ENCODE peak calls at places on chromosomes 11 and 22, in eight cellular contexts. K is dorsolateral prefrontal cortex; J is neuronal stem cell; D is head of caudate nucleus; I is effector CD4-positive, alpha-beta T cell; A is Kasumi-1; C is dermis blood vessel endothelial cell; E is pons. R is an unnamed sample.

GRCh38 chr11:6333112-6333511 is 12.8 kb upstream of the CAVIN3 start:
- DNase-seq in K (no peak), J (no peak), D (no peak), I (no peak), A (no peak), C (no peak), E (no peak), R (no peak)

GRCh38 chr22:39317756-39318506 is 1.5 kb downstream of the RPL3 start:
- DNase-seq in K (no peak), J (no peak), D (no peak), I (no peak), A (no peak), C (peak; percentile 55), E (no peak), R (no peak)

GRCh38 chr22:39592104-39593060 is 21.8 kb downstream of the CACNA1I start:
- DNase-seq in K (no peak), J (no peak), D (no peak), I (no peak), A (no peak), C (peak; percentile 56), E (no peak), R (peak; percentile 89)

GRCh38 chr11:120132645-120133185 is 5.2 kb downstream of the TRIM29 start:
- DNase-seq in K (no peak), J (no peak), D (no peak), I (no peak), A (no peak), C (no peak), E (no peak), R (no peak)

GRCh38 chr11:47355283-47356128 is 3.0 kb upstream of the MYBPC3 start:
- DNase-seq in K (peak; percentile 93), J (peak; percentile 90), D (peak; percentile 90), I (no peak), A (peak; percentile 11), C (peak; percentile 97), E (peak; percentile 88), R (peak; percentile 88)

GRCh38 chr11:34837246-34837856 is 78.8 kb downstream of the APIP start:
- DNase-seq in K (no peak), J (no peak), D (no peak), I (no peak), A (no peak), C (peak; percentile 6), E (no peak), R (no peak)

GRCh38 chr11:44258190-44258489 is 51.8 kb downstream of the ALX4 start:
- DNase-seq in K (no peak), J (no peak), D (no peak), I (no peak), A (no peak), C (no peak), E (no peak), R (no peak)

GRCh38 chr22:44268431-44269116 is 44.2 kb downstream of the SHISAL1 start:
- DNase-seq in K (no peak), J (no peak), D (no peak), I (no peak), A (no peak), C (no peak), E (no peak), R (no peak)

GRCh38 chr11:62500066-62501035 is 46.3 kb downstream of the AHNAK start:
- DNase-seq in K (no peak), J (no peak), D (no peak), I (no peak), A (no peak), C (no peak), E (no peak), R (peak; percentile 74)

GRCh38 chr22:36144886-36145541 is 15.5 kb downstream of the APOL3 start:
- DNase-seq in K (peak; percentile 71), J (peak; percentile 42), D (peak; percentile 69), I (no peak), A (peak; percentile 53), C (peak; percentile 84), E (peak; percentile 77), R (peak; percentile 51)

GRCh38 chr22:42425337-42425988 is 6.7 kb downstream of the NFAM1 start:
- DNase-seq in K (no peak), J (no peak), D (no peak), I (no peak), A (no peak), C (no peak), E (no peak), R (no peak)

GRCh38 chr22:31148953-31149627 is 8.8 kb upstream of the PLA2G3 start:
- DNase-seq in K (peak; percentile 69), J (peak; percentile 52), D (peak; percentile 72), I (peak; percentile 9), A (peak; percentile 90), C (peak; percentile 91), E (peak; percentile 76), R (peak; percentile 71)

GRCh38 chr11:92667446-92668165 is 301.8 kb upstream of the MTNR1B start:
- DNase-seq in K (no peak), J (peak; percentile 80), D (no peak), I (no peak), A (no peak), C (no peak), E (peak; percentile 30), R (no peak)

GRCh38 chr11:21625982-21626381 is 566.9 kb upstream of the ANO5 start:
- DNase-seq in K (no peak), J (no peak), D (no peak), I (no peak), A (peak; percentile 99), C (no peak), E (peak; percentile 74), R (no peak)

GRCh38 chr11:77542296-77542695 is 47.5 kb upstream of the AQP11 start:
- DNase-seq in K (no peak), J (no peak), D (no peak), I (no peak), A (no peak), C (no peak), E (no peak), R (no peak)

GRCh38 chr22:23791737-23792645 is 5.2 kb downstream of the SMARCB1 start:
- DNase-seq in K (no peak), J (no peak), D (no peak), I (no peak), A (no peak), C (no peak), E (no peak), R (no peak)

GRCh38 chr22:50445071-50445879 is 29.6 kb downstream of the SBF1 start:
- DNase-seq in K (no peak), J (no peak), D (no peak), I (peak; percentile 20), A (no peak), C (no peak), E (peak; percentile 39), R (no peak)

GRCh38 chr22:32796865-32797573 is 4.5 kb upstream of the TIMP3 start:
- DNase-seq in K (peak; percentile 76), J (peak; percentile 48), D (peak; percentile 86), I (peak; percentile 31), A (peak; percentile 71), C (peak; percentile 49), E (peak; percentile 80), R (peak; percentile 61)

GRCh38 chr11:72430743-72431570 is 3.4 kb downstream of the CLPB start:
- DNase-seq in K (peak; percentile 57), J (no peak), D (peak; percentile 47), I (peak; percentile 6), A (peak; percentile 84), C (peak; percentile 75), E (peak; percentile 74), R (no peak)

GRCh38 chr22:44801476-44801875 is 49.1 kb downstream of the ARHGAP8 start:
- DNase-seq in K (no peak), J (no peak), D (no peak), I (no peak), A (no peak), C (no peak), E (no peak), R (no peak)

GRCh38 chr11:60887531-60887930 is 18.9 kb downstream of the PRPF19 start:
- DNase-seq in K (no peak), J (peak; percentile 24), D (peak; percentile 21), I (no peak), A (peak; percentile 44), C (peak; percentile 85), E (peak; percentile 58), R (no peak)

GRCh38 chr11:82718307-82718706 is 15.4 kb downstream of the FAM181B start:
- DNase-seq in K (peak; percentile 45), J (peak; percentile 57), D (peak; percentile 53), I (no peak), A (peak; percentile 70), C (peak; percentile 70), E (peak; percentile 98), R (peak; percentile 32)

GRCh38 chr22:49748514-49748913 is 79.2 kb downstream of the BRD1 start:
- DNase-seq in K (no peak), J (no peak), D (peak; percentile 0), I (no peak), A (no peak), C (no peak), E (no peak), R (no peak)